ENCODE peak calls at places on chromosomes 3 and 15, in six cellular contexts. L, K, C, R, U and Q are unnamed samples.
A peak's percentile ranks its signal among the peaks of the same experiment; 100 is the strongest.

GRCh38 chr15:25175789-25176615 is 221.2 kb downstream of the SNRPN start:
- DNase-seq in L (peak; percentile 9), U (no peak), C (no peak), R (no peak), K (peak; percentile 6), Q (no peak)

GRCh38 chr3:123169492-123169929 is 32.2 kb upstream of the SEC22A start:
- DNase-seq in K (no peak), R (peak; percentile 8), L (no peak), U (no peak), C (no peak), Q (no peak)

GRCh38 chr15:77015651-77016320 is 20.9 kb downstream of the PSTPIP1 start:
- DNase-seq in U (no peak), K (no peak), R (no peak), C (no peak), L (no peak), Q (no peak)

GRCh38 chr15:100332721-100333120 is 9.1 kb downstream of the ADAMTS17 start:
- DNase-seq in U (no peak), C (no peak), R (no peak), K (no peak), L (no peak), Q (no peak)

GRCh38 chr15:69979269-69979668 is 118.4 kb downstream of the TLE3 start:
- DNase-seq in R (peak; percentile 59), C (no peak), U (no peak), L (no peak), K (no peak), Q (no peak)

GRCh38 chr3:147391726-147392082 is 14.6 kb downstream of the ZIC4 start:
- DNase-seq in U (no peak), C (no peak), R (no peak), K (no peak), L (no peak), Q (no peak)

GRCh38 chr3:127158614-127159221 is 34.2 kb upstream of the PRR23E start:
- DNase-seq in C (no peak), L (peak; percentile 9), R (peak; percentile 19), U (no peak), K (no peak), Q (no peak)

GRCh38 chr3:111325160-111325707 is 216.8 kb upstream of the CD96 start:
- DNase-seq in R (no peak), K (no peak), L (no peak), U (no peak), C (no peak), Q (no peak)

GRCh38 chr3:13379191-13379830 is 40.8 kb downstream of the NUP210 start:
- DNase-seq in K (no peak), U (no peak), L (no peak), R (no peak), C (peak; percentile 34), Q (no peak)

GRCh38 chr3:107660316-107660976 is 137.7 kb downstream of the BBX start:
- DNase-seq in U (no peak), L (no peak), R (peak; percentile 48), C (peak; percentile 63), K (no peak), Q (no peak)

GRCh38 chr3:20574746-20575145 is 388.7 kb upstream of the SGO1 start:
- DNase-seq in K (no peak), U (no peak), R (no peak), C (no peak), L (no peak), Q (no peak)

GRCh38 chr3:143851331-143852017 is 3.2 kb upstream of the SLC9A9 start:
- DNase-seq in R (no peak), C (no peak), U (no peak), L (no peak), K (no peak), Q (no peak)

GRCh38 chr15:59960318-59960717 is 43.8 kb upstream of the FOXB1 start:
- DNase-seq in L (no peak), K (no peak), R (no peak), C (no peak), U (no peak), Q (no peak)

GRCh38 chr15:64743691-64744090 is 31.7 kb downstream of the RBPMS2 start:
- DNase-seq in K (no peak), C (no peak), L (no peak), R (no peak), U (no peak), Q (no peak)

GRCh38 chr15:79673416-79674123 is 223.2 kb downstream of the MTHFS start:
- DNase-seq in C (no peak), L (no peak), R (no peak), K (no peak), U (no peak), Q (no peak)

GRCh38 chr3:151581046-151581445 is 120.2 kb upstream of the IGSF10 start:
- DNase-seq in U (no peak), L (no peak), R (no peak), C (no peak), K (no peak), Q (no peak)

GRCh38 chr3:53109190-53109589 is 21.0 kb downstream of the RFT1 start:
- DNase-seq in R (no peak), U (no peak), L (no peak), C (no peak), K (peak; percentile 60), Q (no peak)

GRCh38 chr3:112770026-112770626 is 76.5 kb downstream of the CD200R1L start:
- DNase-seq in R (no peak), L (peak; percentile 47), K (no peak), C (no peak), U (no peak), Q (no peak)

GRCh38 chr3:155853214-155854146 is 747 bp downstream of the SLC33A1 start:
- DNase-seq in R (peak; percentile 41), L (no peak), K (peak; percentile 47), C (peak; percentile 17), U (peak; percentile 12), Q (peak; percentile 4)

GRCh38 chr15:72242775-72243370 is 11.9 kb upstream of the PKM start:
- DNase-seq in L (no peak), C (no peak), R (no peak), U (no peak), K (no peak), Q (no peak)

GRCh38 chr3:142310439-142310838 is 85.1 kb upstream of the GK5 start:
- DNase-seq in C (no peak), R (no peak), K (no peak), U (no peak), L (no peak), Q (no peak)

GRCh38 chr3:40108643-40109042 is 200.9 kb upstream of the EIF1B start:
- DNase-seq in R (no peak), C (no peak), L (no peak), U (no peak), K (no peak), Q (no peak)

GRCh38 chr15:75112278-75112847 is 89.0 kb downstream of the PPCDC start:
- DNase-seq in L (no peak), U (no peak), R (no peak), C (no peak), K (no peak), Q (no peak)